ENCODE peak calls at places on chromosome 13, in six cellular contexts. One of them, this sample, is unnamed.
A peak's percentile ranks its signal among the peaks of the same experiment; 100 is the strongest.

GRCh38 chr13:30192320-30193093 is 114.8 kb downstream of the KATNAL1 start:
- DNase-seq in endothelial cell of umbilical vein: no peak
- DNase-seq in CD8-positive, alpha-beta T cell: no peak
- DNase-seq in DMS79 treated with DMSO at 0.1 percent for 48 hours: peak; percentile 67
- DNase-seq in AG08395: no peak
- DNase-seq in body of pancreas: no peak
- DNase-seq in this sample: no peak

GRCh38 chr13:30329009-30329585 is 21.7 kb upstream of the KATNAL1 start:
- DNase-seq in endothelial cell of umbilical vein: no peak
- DNase-seq in CD8-positive, alpha-beta T cell: no peak
- DNase-seq in DMS79 treated with DMSO at 0.1 percent for 48 hours: no peak
- DNase-seq in AG08395: no peak
- DNase-seq in body of pancreas: no peak
- DNase-seq in this sample: no peak

GRCh38 chr13:22770891-22771290 is 409.9 kb upstream of the SGCG start:
- DNase-seq in endothelial cell of umbilical vein: no peak
- DNase-seq in CD8-positive, alpha-beta T cell: no peak
- DNase-seq in DMS79 treated with DMSO at 0.1 percent for 48 hours: no peak
- DNase-seq in AG08395: no peak
- DNase-seq in body of pancreas: no peak
- DNase-seq in this sample: no peak

GRCh38 chr13:36001561-36001960 is 129.6 kb downstream of the DCLK1 start:
- DNase-seq in endothelial cell of umbilical vein: no peak
- DNase-seq in CD8-positive, alpha-beta T cell: no peak
- DNase-seq in DMS79 treated with DMSO at 0.1 percent for 48 hours: no peak
- DNase-seq in AG08395: no peak
- DNase-seq in body of pancreas: no peak
- DNase-seq in this sample: no peak

GRCh38 chr13:66574606-66575005 is 655.5 kb downstream of the PCDH9 start:
- DNase-seq in endothelial cell of umbilical vein: no peak
- DNase-seq in CD8-positive, alpha-beta T cell: no peak
- DNase-seq in DMS79 treated with DMSO at 0.1 percent for 48 hours: no peak
- DNase-seq in AG08395: peak; percentile 3
- DNase-seq in body of pancreas: no peak
- DNase-seq in this sample: no peak

GRCh38 chr13:28219408-28220099 is 81.2 kb downstream of the PAN3 start:
- DNase-seq in endothelial cell of umbilical vein: no peak
- DNase-seq in CD8-positive, alpha-beta T cell: no peak
- DNase-seq in DMS79 treated with DMSO at 0.1 percent for 48 hours: no peak
- DNase-seq in AG08395: no peak
- DNase-seq in body of pancreas: no peak
- DNase-seq in this sample: no peak

GRCh38 chr13:79392882-79393563 is 13.0 kb downstream of the RBM26 start:
- DNase-seq in endothelial cell of umbilical vein: peak; percentile 58
- DNase-seq in CD8-positive, alpha-beta T cell: peak; percentile 11
- DNase-seq in DMS79 treated with DMSO at 0.1 percent for 48 hours: no peak
- DNase-seq in AG08395: peak; percentile 35
- DNase-seq in body of pancreas: no peak
- DNase-seq in this sample: peak; percentile 47

GRCh38 chr13:99123101-99124045 is 77.3 kb upstream of the UBAC2 start:
- DNase-seq in endothelial cell of umbilical vein: no peak
- DNase-seq in CD8-positive, alpha-beta T cell: no peak
- DNase-seq in DMS79 treated with DMSO at 0.1 percent for 48 hours: no peak
- DNase-seq in AG08395: peak; percentile 69
- DNase-seq in body of pancreas: no peak
- DNase-seq in this sample: no peak

GRCh38 chr13:113297370-113297871 is 382 bp downstream of the LAMP1 start:
- DNase-seq in endothelial cell of umbilical vein: peak; percentile 28
- DNase-seq in CD8-positive, alpha-beta T cell: peak; percentile 60
- DNase-seq in DMS79 treated with DMSO at 0.1 percent for 48 hours: no peak
- DNase-seq in AG08395: peak; percentile 12
- DNase-seq in body of pancreas: peak; percentile 15
- DNase-seq in this sample: peak; percentile 43

GRCh38 chr13:52447815-52448552 is 2.5 kb downstream of the VPS36 start:
- DNase-seq in endothelial cell of umbilical vein: no peak
- DNase-seq in CD8-positive, alpha-beta T cell: no peak
- DNase-seq in DMS79 treated with DMSO at 0.1 percent for 48 hours: no peak
- DNase-seq in AG08395: no peak
- DNase-seq in body of pancreas: no peak
- DNase-seq in this sample: peak; percentile 34

GRCh38 chr13:67410645-67411044 is 180.5 kb upstream of the PCDH9 start:
- DNase-seq in endothelial cell of umbilical vein: no peak
- DNase-seq in CD8-positive, alpha-beta T cell: no peak
- DNase-seq in DMS79 treated with DMSO at 0.1 percent for 48 hours: no peak
- DNase-seq in AG08395: no peak
- DNase-seq in body of pancreas: no peak
- DNase-seq in this sample: no peak

GRCh38 chr13:28718186-28718537 is 608 bp downstream of the SLC46A3 start:
- DNase-seq in endothelial cell of umbilical vein: peak; percentile 55
- DNase-seq in CD8-positive, alpha-beta T cell: no peak
- DNase-seq in DMS79 treated with DMSO at 0.1 percent for 48 hours: no peak
- DNase-seq in AG08395: no peak
- DNase-seq in body of pancreas: peak; percentile 48
- DNase-seq in this sample: peak; percentile 58

GRCh38 chr13:29496241-29496712 is 99.2 kb downstream of the SLC7A1 start:
- DNase-seq in endothelial cell of umbilical vein: no peak
- DNase-seq in CD8-positive, alpha-beta T cell: no peak
- DNase-seq in DMS79 treated with DMSO at 0.1 percent for 48 hours: no peak
- DNase-seq in AG08395: no peak
- DNase-seq in body of pancreas: peak; percentile 94
- DNase-seq in this sample: no peak

GRCh38 chr13:24264976-24265375 is 44.4 kb upstream of the C1QTNF9 start:
- DNase-seq in endothelial cell of umbilical vein: no peak
- DNase-seq in CD8-positive, alpha-beta T cell: peak; percentile 85
- DNase-seq in DMS79 treated with DMSO at 0.1 percent for 48 hours: peak; percentile 3
- DNase-seq in AG08395: no peak
- DNase-seq in body of pancreas: no peak
- DNase-seq in this sample: no peak

GRCh38 chr13:38386421-38386820 is 36.8 kb downstream of the UFM1 start:
- DNase-seq in endothelial cell of umbilical vein: no peak
- DNase-seq in CD8-positive, alpha-beta T cell: no peak
- DNase-seq in DMS79 treated with DMSO at 0.1 percent for 48 hours: no peak
- DNase-seq in AG08395: peak; percentile 21
- DNase-seq in body of pancreas: no peak
- DNase-seq in this sample: no peak

GRCh38 chr13:99390601-99391000 is 83.4 kb upstream of the GPR183 start:
- DNase-seq in endothelial cell of umbilical vein: no peak
- DNase-seq in CD8-positive, alpha-beta T cell: no peak
- DNase-seq in DMS79 treated with DMSO at 0.1 percent for 48 hours: no peak
- DNase-seq in AG08395: no peak
- DNase-seq in body of pancreas: no peak
- DNase-seq in this sample: no peak

GRCh38 chr13:40275636-40276035 is 390.8 kb downstream of the FOXO1 start:
- DNase-seq in endothelial cell of umbilical vein: no peak
- DNase-seq in CD8-positive, alpha-beta T cell: no peak
- DNase-seq in DMS79 treated with DMSO at 0.1 percent for 48 hours: no peak
- DNase-seq in AG08395: peak; percentile 14
- DNase-seq in body of pancreas: no peak
- DNase-seq in this sample: no peak

GRCh38 chr13:37023871-37024270 is 23.3 kb downstream of the EXOSC8 start:
- DNase-seq in endothelial cell of umbilical vein: no peak
- DNase-seq in CD8-positive, alpha-beta T cell: no peak
- DNase-seq in DMS79 treated with DMSO at 0.1 percent for 48 hours: no peak
- DNase-seq in AG08395: peak; percentile 4
- DNase-seq in body of pancreas: no peak
- DNase-seq in this sample: peak; percentile 5

GRCh38 chr13:23473236-23473635 is 39.7 kb upstream of the SACS start:
- DNase-seq in endothelial cell of umbilical vein: no peak
- DNase-seq in CD8-positive, alpha-beta T cell: no peak
- DNase-seq in DMS79 treated with DMSO at 0.1 percent for 48 hours: no peak
- DNase-seq in AG08395: no peak
- DNase-seq in body of pancreas: no peak
- DNase-seq in this sample: no peak

GRCh38 chr13:61170791-61171330 is 244.8 kb downstream of the PCDH20 start:
- DNase-seq in endothelial cell of umbilical vein: no peak
- DNase-seq in CD8-positive, alpha-beta T cell: no peak
- DNase-seq in DMS79 treated with DMSO at 0.1 percent for 48 hours: no peak
- DNase-seq in AG08395: no peak
- DNase-seq in body of pancreas: no peak
- DNase-seq in this sample: no peak

GRCh38 chr13:20392530-20392929 is 133.1 kb downstream of the CRYL1 start:
- DNase-seq in endothelial cell of umbilical vein: no peak
- DNase-seq in CD8-positive, alpha-beta T cell: no peak
- DNase-seq in DMS79 treated with DMSO at 0.1 percent for 48 hours: no peak
- DNase-seq in AG08395: no peak
- DNase-seq in body of pancreas: no peak
- DNase-seq in this sample: no peak

GRCh38 chr13:41053384-41053826 is 7.9 kb upstream of the WBP4 start:
- DNase-seq in endothelial cell of umbilical vein: no peak
- DNase-seq in CD8-positive, alpha-beta T cell: no peak
- DNase-seq in DMS79 treated with DMSO at 0.1 percent for 48 hours: no peak
- DNase-seq in AG08395: peak; percentile 55
- DNase-seq in body of pancreas: peak; percentile 34
- DNase-seq in this sample: peak; percentile 24

GRCh38 chr13:21825801-21826200 is 154.9 kb downstream of the FGF9 start:
- DNase-seq in endothelial cell of umbilical vein: no peak
- DNase-seq in CD8-positive, alpha-beta T cell: no peak
- DNase-seq in DMS79 treated with DMSO at 0.1 percent for 48 hours: no peak
- DNase-seq in AG08395: peak; percentile 44
- DNase-seq in body of pancreas: no peak
- DNase-seq in this sample: no peak

GRCh38 chr13:34207334-34207733 is 389.4 kb downstream of the RFC3 start:
- DNase-seq in endothelial cell of umbilical vein: peak; percentile 34
- DNase-seq in CD8-positive, alpha-beta T cell: no peak
- DNase-seq in DMS79 treated with DMSO at 0.1 percent for 48 hours: no peak
- DNase-seq in AG08395: peak; percentile 87
- DNase-seq in body of pancreas: peak; percentile 32
- DNase-seq in this sample: peak; percentile 22

GRCh38 chr13:86788624-86789023 is 882.5 kb upstream of the SLITRK5 start:
- DNase-seq in endothelial cell of umbilical vein: no peak
- DNase-seq in CD8-positive, alpha-beta T cell: no peak
- DNase-seq in DMS79 treated with DMSO at 0.1 percent for 48 hours: no peak
- DNase-seq in AG08395: no peak
- DNase-seq in body of pancreas: no peak
- DNase-seq in this sample: no peak

GRCh38 chr13:81551036-81551435 is 1210.1 kb upstream of the SPRY2 start:
- DNase-seq in endothelial cell of umbilical vein: no peak
- DNase-seq in CD8-positive, alpha-beta T cell: no peak
- DNase-seq in DMS79 treated with DMSO at 0.1 percent for 48 hours: no peak
- DNase-seq in AG08395: no peak
- DNase-seq in body of pancreas: no peak
- DNase-seq in this sample: no peak

GRCh38 chr13:42747399-42747873 is 33.9 kb upstream of the FAM216B start:
- DNase-seq in endothelial cell of umbilical vein: peak; percentile 61
- DNase-seq in CD8-positive, alpha-beta T cell: no peak
- DNase-seq in DMS79 treated with DMSO at 0.1 percent for 48 hours: no peak
- DNase-seq in AG08395: peak; percentile 86
- DNase-seq in body of pancreas: no peak
- DNase-seq in this sample: peak; percentile 0

GRCh38 chr13:34675626-34676025 is 266.4 kb upstream of the NBEA start:
- DNase-seq in endothelial cell of umbilical vein: no peak
- DNase-seq in CD8-positive, alpha-beta T cell: no peak
- DNase-seq in DMS79 treated with DMSO at 0.1 percent for 48 hours: no peak
- DNase-seq in AG08395: no peak
- DNase-seq in body of pancreas: no peak
- DNase-seq in this sample: no peak

GRCh38 chr13:44932850-44933251 is 56.4 kb downstream of the NUFIP1 start:
- DNase-seq in endothelial cell of umbilical vein: peak; percentile 93
- DNase-seq in CD8-positive, alpha-beta T cell: no peak
- DNase-seq in DMS79 treated with DMSO at 0.1 percent for 48 hours: no peak
- DNase-seq in AG08395: peak; percentile 26
- DNase-seq in body of pancreas: peak; percentile 45
- DNase-seq in this sample: peak; percentile 96

GRCh38 chr13:73984949-73985691 is 149.1 kb downstream of the KLF12 start:
- DNase-seq in endothelial cell of umbilical vein: no peak
- DNase-seq in CD8-positive, alpha-beta T cell: peak; percentile 74
- DNase-seq in DMS79 treated with DMSO at 0.1 percent for 48 hours: peak; percentile 29
- DNase-seq in AG08395: no peak
- DNase-seq in body of pancreas: no peak
- DNase-seq in this sample: no peak

GRCh38 chr13:50386527-50387123 is 371.4 kb downstream of the KCNRG start:
- DNase-seq in endothelial cell of umbilical vein: peak; percentile 71
- DNase-seq in CD8-positive, alpha-beta T cell: no peak
- DNase-seq in DMS79 treated with DMSO at 0.1 percent for 48 hours: no peak
- DNase-seq in AG08395: peak; percentile 32
- DNase-seq in body of pancreas: no peak
- DNase-seq in this sample: no peak

GRCh38 chr13:28181413-28181812 is 43.1 kb downstream of the PAN3 start:
- DNase-seq in endothelial cell of umbilical vein: peak; percentile 52
- DNase-seq in CD8-positive, alpha-beta T cell: no peak
- DNase-seq in DMS79 treated with DMSO at 0.1 percent for 48 hours: no peak
- DNase-seq in AG08395: peak; percentile 62
- DNase-seq in body of pancreas: no peak
- DNase-seq in this sample: peak; percentile 51

GRCh38 chr13:25768726-25769270 is 283.0 kb downstream of the SHISA2 start:
- DNase-seq in endothelial cell of umbilical vein: no peak
- DNase-seq in CD8-positive, alpha-beta T cell: no peak
- DNase-seq in DMS79 treated with DMSO at 0.1 percent for 48 hours: no peak
- DNase-seq in AG08395: no peak
- DNase-seq in body of pancreas: no peak
- DNase-seq in this sample: no peak

GRCh38 chr13:110138009-110138699 is 168.8 kb downstream of the COL4A1 start:
- DNase-seq in endothelial cell of umbilical vein: peak; percentile 74
- DNase-seq in CD8-positive, alpha-beta T cell: peak; percentile 49
- DNase-seq in DMS79 treated with DMSO at 0.1 percent for 48 hours: peak; percentile 87
- DNase-seq in AG08395: peak; percentile 88
- DNase-seq in body of pancreas: peak; percentile 78
- DNase-seq in this sample: peak; percentile 83

This sample was measured in dermis blood vessel endothelial cell.